ENCODE peak calls at places on chromosomes 12 and 14, in eight cellular contexts. One of them, this sample, is unnamed.

GRCh38 chr12:50282581-50283229 is 615 bp downstream of the LIMA1 start:
- DNase-seq in ovary: no peak
- DNase-seq in right cardiac atrium: no peak
- DNase-seq in CD8-positive, alpha-beta memory T cell: no peak
- DNase-seq in mesenchymal stem cell: peak; percentile 46
- DNase-seq in adrenal gland: peak; percentile 40
- DNase-seq in CD4-positive, alpha-beta T cell: no peak
- DNase-seq in cardiac muscle cell: peak; percentile 29
- DNase-seq in this sample: no peak

GRCh38 chr14:58922211-58922940 is 266.1 kb upstream of the DAAM1 start:
- DNase-seq in right cardiac atrium: no peak
- DNase-seq in adrenal gland: no peak
- DNase-seq in CD4-positive, alpha-beta T cell: no peak
- DNase-seq in ovary: no peak
- DNase-seq in mesenchymal stem cell: peak; percentile 65
- DNase-seq in CD8-positive, alpha-beta memory T cell: no peak
- DNase-seq in cardiac muscle cell: peak; percentile 20
- DNase-seq in this sample: no peak

GRCh38 chr14:105830171-105830570 is 303.8 kb downstream of the TMEM121 start:
- DNase-seq in mesenchymal stem cell: no peak
- DNase-seq in right cardiac atrium: no peak
- DNase-seq in cardiac muscle cell: no peak
- DNase-seq in CD4-positive, alpha-beta T cell: no peak
- DNase-seq in CD8-positive, alpha-beta memory T cell: no peak
- DNase-seq in ovary: no peak
- DNase-seq in adrenal gland: no peak
- DNase-seq in this sample: no peak

GRCh38 chr14:103198429-103199140 is 75.3 kb downstream of the TNFAIP2 start:
- DNase-seq in CD4-positive, alpha-beta T cell: no peak
- DNase-seq in CD8-positive, alpha-beta memory T cell: no peak
- DNase-seq in adrenal gland: peak; percentile 81
- DNase-seq in right cardiac atrium: no peak
- DNase-seq in ovary: no peak
- DNase-seq in mesenchymal stem cell: peak; percentile 89
- DNase-seq in cardiac muscle cell: peak; percentile 77
- DNase-seq in this sample: peak; percentile 27

GRCh38 chr14:36717363-36717762 is 55.7 kb downstream of the PAX9 start:
- DNase-seq in cardiac muscle cell: no peak
- DNase-seq in mesenchymal stem cell: no peak
- DNase-seq in adrenal gland: no peak
- DNase-seq in CD8-positive, alpha-beta memory T cell: no peak
- DNase-seq in ovary: no peak
- DNase-seq in right cardiac atrium: no peak
- DNase-seq in CD4-positive, alpha-beta T cell: no peak
- DNase-seq in this sample: no peak

GRCh38 chr12:12158858-12159257 is 88.1 kb downstream of the BCL2L14 start:
- DNase-seq in adrenal gland: no peak
- DNase-seq in ovary: no peak
- DNase-seq in right cardiac atrium: peak; percentile 17
- DNase-seq in mesenchymal stem cell: no peak
- DNase-seq in CD4-positive, alpha-beta T cell: no peak
- DNase-seq in CD8-positive, alpha-beta memory T cell: no peak
- DNase-seq in cardiac muscle cell: peak; percentile 72
- DNase-seq in this sample: no peak

GRCh38 chr14:101008631-101009336 is 105.3 kb upstream of the RTL1 start:
- DNase-seq in cardiac muscle cell: no peak
- DNase-seq in CD4-positive, alpha-beta T cell: no peak
- DNase-seq in mesenchymal stem cell: no peak
- DNase-seq in adrenal gland: no peak
- DNase-seq in CD8-positive, alpha-beta memory T cell: no peak
- DNase-seq in ovary: peak; percentile 4
- DNase-seq in right cardiac atrium: no peak
- DNase-seq in this sample: no peak

GRCh38 chr12:64175254-64175945 is 46.7 kb downstream of the KICS2 start:
- DNase-seq in adrenal gland: no peak
- DNase-seq in mesenchymal stem cell: no peak
- DNase-seq in right cardiac atrium: no peak
- DNase-seq in CD4-positive, alpha-beta T cell: no peak
- DNase-seq in cardiac muscle cell: peak; percentile 51
- DNase-seq in ovary: no peak
- DNase-seq in CD8-positive, alpha-beta memory T cell: no peak
- DNase-seq in this sample: no peak

GRCh38 chr14:103692159-103692558 is 23.1 kb downstream of the XRCC3 start:
- DNase-seq in ovary: peak; percentile 18
- DNase-seq in CD4-positive, alpha-beta T cell: no peak
- DNase-seq in mesenchymal stem cell: no peak
- DNase-seq in adrenal gland: no peak
- DNase-seq in CD8-positive, alpha-beta memory T cell: no peak
- DNase-seq in right cardiac atrium: no peak
- DNase-seq in cardiac muscle cell: no peak
- DNase-seq in this sample: no peak

GRCh38 chr12:39062266-39062996 is 157.0 kb upstream of the CPNE8 start:
- DNase-seq in right cardiac atrium: no peak
- DNase-seq in CD8-positive, alpha-beta memory T cell: no peak
- DNase-seq in ovary: no peak
- DNase-seq in cardiac muscle cell: no peak
- DNase-seq in CD4-positive, alpha-beta T cell: no peak
- DNase-seq in adrenal gland: no peak
- DNase-seq in mesenchymal stem cell: no peak
- DNase-seq in this sample: no peak

GRCh38 chr12:85829391-85829790 is 6.8 kb downstream of the RASSF9 start:
- DNase-seq in mesenchymal stem cell: no peak
- DNase-seq in right cardiac atrium: no peak
- DNase-seq in CD8-positive, alpha-beta memory T cell: no peak
- DNase-seq in ovary: no peak
- DNase-seq in adrenal gland: no peak
- DNase-seq in CD4-positive, alpha-beta T cell: no peak
- DNase-seq in cardiac muscle cell: peak; percentile 53
- DNase-seq in this sample: no peak

GRCh38 chr14:103546651-103547454 is 15.6 kb downstream of the BAG5 start:
- DNase-seq in right cardiac atrium: peak; percentile 71
- DNase-seq in ovary: peak; percentile 84
- DNase-seq in cardiac muscle cell: peak; percentile 59
- DNase-seq in CD4-positive, alpha-beta T cell: peak; percentile 69
- DNase-seq in adrenal gland: peak; percentile 74
- DNase-seq in CD8-positive, alpha-beta memory T cell: peak; percentile 82
- DNase-seq in mesenchymal stem cell: peak; percentile 46
- DNase-seq in this sample: no peak

GRCh38 chr12:27535318-27535717 is 11.3 kb downstream of the PPFIBP1 start:
- DNase-seq in CD4-positive, alpha-beta T cell: no peak
- DNase-seq in CD8-positive, alpha-beta memory T cell: no peak
- DNase-seq in mesenchymal stem cell: no peak
- DNase-seq in adrenal gland: no peak
- DNase-seq in ovary: no peak
- DNase-seq in right cardiac atrium: no peak
- DNase-seq in cardiac muscle cell: no peak
- DNase-seq in this sample: no peak

GRCh38 chr14:104434214-104435076 is 145.1 kb upstream of the C14orf180 start:
- DNase-seq in ovary: peak; percentile 21
- DNase-seq in CD8-positive, alpha-beta memory T cell: no peak
- DNase-seq in adrenal gland: no peak
- DNase-seq in cardiac muscle cell: no peak
- DNase-seq in right cardiac atrium: no peak
- DNase-seq in mesenchymal stem cell: no peak
- DNase-seq in CD4-positive, alpha-beta T cell: no peak
- DNase-seq in this sample: no peak

GRCh38 chr14:101313268-101313667 is 248.0 kb upstream of the DIO3 start:
- DNase-seq in right cardiac atrium: no peak
- DNase-seq in ovary: no peak
- DNase-seq in CD4-positive, alpha-beta T cell: no peak
- DNase-seq in mesenchymal stem cell: no peak
- DNase-seq in adrenal gland: no peak
- DNase-seq in CD8-positive, alpha-beta memory T cell: no peak
- DNase-seq in cardiac muscle cell: no peak
- DNase-seq in this sample: no peak

GRCh38 chr12:46531804-46532203 is 159.2 kb upstream of the SLC38A2 start:
- DNase-seq in ovary: no peak
- DNase-seq in CD8-positive, alpha-beta memory T cell: no peak
- DNase-seq in mesenchymal stem cell: no peak
- DNase-seq in adrenal gland: no peak
- DNase-seq in right cardiac atrium: no peak
- DNase-seq in cardiac muscle cell: no peak
- DNase-seq in CD4-positive, alpha-beta T cell: no peak
- DNase-seq in this sample: no peak

GRCh38 chr12:46533723-46534122 is 161.2 kb upstream of the SLC38A2 start:
- DNase-seq in ovary: no peak
- DNase-seq in mesenchymal stem cell: no peak
- DNase-seq in CD4-positive, alpha-beta T cell: no peak
- DNase-seq in adrenal gland: no peak
- DNase-seq in CD8-positive, alpha-beta memory T cell: no peak
- DNase-seq in cardiac muscle cell: peak; percentile 73
- DNase-seq in right cardiac atrium: no peak
- DNase-seq in this sample: no peak

GRCh38 chr12:46537387-46537959 is 164.9 kb upstream of the SLC38A2 start:
- DNase-seq in adrenal gland: no peak
- DNase-seq in right cardiac atrium: no peak
- DNase-seq in mesenchymal stem cell: no peak
- DNase-seq in cardiac muscle cell: no peak
- DNase-seq in CD8-positive, alpha-beta memory T cell: no peak
- DNase-seq in ovary: no peak
- DNase-seq in CD4-positive, alpha-beta T cell: no peak
- DNase-seq in this sample: no peak

GRCh38 chr12:46535907-46536306 is 163.3 kb upstream of the SLC38A2 start:
- DNase-seq in CD8-positive, alpha-beta memory T cell: no peak
- DNase-seq in mesenchymal stem cell: no peak
- DNase-seq in CD4-positive, alpha-beta T cell: no peak
- DNase-seq in cardiac muscle cell: no peak
- DNase-seq in right cardiac atrium: no peak
- DNase-seq in ovary: no peak
- DNase-seq in adrenal gland: no peak
- DNase-seq in this sample: no peak

GRCh38 chr12:46534442-46534841 is 161.9 kb upstream of the SLC38A2 start:
- DNase-seq in adrenal gland: no peak
- DNase-seq in mesenchymal stem cell: no peak
- DNase-seq in right cardiac atrium: no peak
- DNase-seq in ovary: no peak
- DNase-seq in CD4-positive, alpha-beta T cell: no peak
- DNase-seq in cardiac muscle cell: peak; percentile 69
- DNase-seq in CD8-positive, alpha-beta memory T cell: no peak
- DNase-seq in this sample: no peak
- H3K27ac ChIP-seq in adrenal gland: no peak overlapping the region
- H3K27ac ChIP-seq in mesenchymal stem cell: no peak overlapping the region
- H3K27ac ChIP-seq in right cardiac atrium: no peak overlapping the region
- H3K27ac ChIP-seq in ovary: no peak overlapping the region
- H3K27ac ChIP-seq in CD4-positive, alpha-beta T cell: no peak overlapping the region
- H3K27ac ChIP-seq in cardiac muscle cell: peak overlapping the region; percentile 91
- H3K27ac ChIP-seq in CD8-positive, alpha-beta memory T cell: no peak overlapping the region
- H3K27ac ChIP-seq in this sample: no peak overlapping the region

GRCh38 chr14:71011479-71011878 is 104.2 kb downstream of the PCNX1 start:
- DNase-seq in right cardiac atrium: no peak
- DNase-seq in mesenchymal stem cell: no peak
- DNase-seq in cardiac muscle cell: peak; percentile 11
- DNase-seq in ovary: no peak
- DNase-seq in adrenal gland: no peak
- DNase-seq in CD4-positive, alpha-beta T cell: no peak
- DNase-seq in CD8-positive, alpha-beta memory T cell: no peak
- DNase-seq in this sample: no peak
- H3K27ac ChIP-seq in right cardiac atrium: no peak overlapping the region
- H3K27ac ChIP-seq in mesenchymal stem cell: no peak overlapping the region
- H3K27ac ChIP-seq in cardiac muscle cell: no peak overlapping the region
- H3K27ac ChIP-seq in ovary: no peak overlapping the region
- H3K27ac ChIP-seq in adrenal gland: no peak overlapping the region
- H3K27ac ChIP-seq in CD4-positive, alpha-beta T cell: no peak overlapping the region
- H3K27ac ChIP-seq in CD8-positive, alpha-beta memory T cell: no peak overlapping the region
- H3K27ac ChIP-seq in this sample: no peak overlapping the region

DNA sequence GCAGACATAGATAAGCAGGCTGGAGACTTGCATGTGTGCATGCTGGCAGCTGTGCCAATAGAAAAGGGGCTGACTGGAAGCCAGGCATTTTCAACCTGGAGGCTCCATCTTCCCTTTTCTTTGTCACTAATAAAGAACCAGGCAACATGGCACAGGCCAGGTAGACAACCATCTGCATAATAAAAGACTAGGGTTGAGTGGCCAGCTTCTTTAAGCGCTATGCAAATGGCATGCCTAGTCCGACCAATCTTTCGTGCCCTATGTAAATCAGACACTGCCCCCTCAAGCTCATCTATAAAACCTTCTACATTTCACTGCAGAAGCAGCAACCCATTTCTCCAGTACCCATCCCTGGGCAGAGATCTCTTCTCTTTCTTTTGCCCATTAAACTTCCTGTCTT is 4.6 kb upstream of the KLRC1 start:
- DNase-seq in right cardiac atrium: no peak
- DNase-seq in mesenchymal stem cell: no peak
- DNase-seq in adrenal gland: no peak
- DNase-seq in ovary: no peak
- DNase-seq in CD8-positive, alpha-beta memory T cell: no peak
- DNase-seq in cardiac muscle cell: no peak
- DNase-seq in CD4-positive, alpha-beta T cell: no peak
- DNase-seq in this sample: no peak
- H3K27ac ChIP-seq in right cardiac atrium: no peak overlapping the region
- H3K27ac ChIP-seq in mesenchymal stem cell: no peak overlapping the region
- H3K27ac ChIP-seq in adrenal gland: no peak overlapping the region
- H3K27ac ChIP-seq in ovary: no peak overlapping the region
- H3K27ac ChIP-seq in CD8-positive, alpha-beta memory T cell: no peak overlapping the region
- H3K27ac ChIP-seq in cardiac muscle cell: no peak overlapping the region
- H3K27ac ChIP-seq in CD4-positive, alpha-beta T cell: no peak overlapping the region
- H3K27ac ChIP-seq in this sample: no peak overlapping the region

DNA sequence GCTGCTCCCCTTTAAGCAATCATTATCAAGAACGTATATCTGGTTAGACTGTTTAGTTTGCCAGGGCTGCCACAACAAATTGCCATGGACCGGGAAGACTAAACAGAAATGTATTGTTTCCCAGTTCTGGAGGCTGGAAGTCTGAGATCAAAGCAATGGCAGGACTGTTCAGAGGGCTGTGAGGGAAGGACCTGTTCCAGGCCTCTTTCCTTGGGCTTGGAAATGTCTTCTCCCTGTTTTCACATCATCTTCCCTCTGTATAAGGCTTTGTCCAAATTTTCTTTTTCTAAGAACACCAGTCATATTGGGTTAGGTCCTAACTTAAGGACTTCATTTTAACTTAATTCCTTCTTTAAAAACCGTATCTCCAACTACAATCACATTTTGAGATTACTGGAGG is 30.0 kb downstream of the PRDM4 start:
- DNase-seq in adrenal gland: no peak
- DNase-seq in CD4-positive, alpha-beta T cell: no peak
- DNase-seq in ovary: no peak
- DNase-seq in cardiac muscle cell: no peak
- DNase-seq in right cardiac atrium: no peak
- DNase-seq in CD8-positive, alpha-beta memory T cell: no peak
- DNase-seq in mesenchymal stem cell: no peak
- DNase-seq in this sample: no peak
- H3K27ac ChIP-seq in adrenal gland: no peak overlapping the region
- H3K27ac ChIP-seq in CD4-positive, alpha-beta T cell: no peak overlapping the region
- H3K27ac ChIP-seq in ovary: no peak overlapping the region
- H3K27ac ChIP-seq in cardiac muscle cell: no peak overlapping the region
- H3K27ac ChIP-seq in right cardiac atrium: no peak overlapping the region
- H3K27ac ChIP-seq in CD8-positive, alpha-beta memory T cell: no peak overlapping the region
- H3K27ac ChIP-seq in mesenchymal stem cell: no peak overlapping the region
- H3K27ac ChIP-seq in this sample: peak overlapping the region; percentile 30

GRCh38 chr12:56337753-56338221 is 897 bp upstream of the IL23A start:
- DNase-seq in adrenal gland: no peak
- DNase-seq in cardiac muscle cell: no peak
- DNase-seq in CD4-positive, alpha-beta T cell: no peak
- DNase-seq in mesenchymal stem cell: no peak
- DNase-seq in right cardiac atrium: no peak
- DNase-seq in ovary: no peak
- DNase-seq in CD8-positive, alpha-beta memory T cell: no peak
- DNase-seq in this sample: no peak
- H3K27ac ChIP-seq in adrenal gland: no peak overlapping the region
- H3K27ac ChIP-seq in cardiac muscle cell: no peak overlapping the region
- H3K27ac ChIP-seq in CD4-positive, alpha-beta T cell: peak overlapping the region; percentile 96
- H3K27ac ChIP-seq in mesenchymal stem cell: no peak overlapping the region
- H3K27ac ChIP-seq in right cardiac atrium: no peak overlapping the region
- H3K27ac ChIP-seq in ovary: no peak overlapping the region
- H3K27ac ChIP-seq in CD8-positive, alpha-beta memory T cell: peak overlapping the region; percentile 43
- H3K27ac ChIP-seq in this sample: peak overlapping the region; percentile 73

This sample was measured in epithelial cell of prostate.